ENCODE peak calls at places on chromosome 1, in nine cellular contexts. One of them, this sample, is unnamed.

GRCh38 chr1:186617860-186618780 is 62.1 kb downstream of the PTGS2 start:
- DNase-seq in cardiac muscle cell: peak
- DNase-seq in K562: no peak
- DNase-seq in GM12878: peak
- DNase-seq in choroid plexus epithelial cell: peak
- DNase-seq in BE2C: no peak
- DNase-seq in CD8-positive, alpha-beta T cell: peak
- DNase-seq in prostate gland: no peak
- DNase-seq in progenitor cell of endocrine pancreas: no peak
- DNase-seq in this sample: no peak

GRCh38 chr1:184296466-184297243 is 90.2 kb upstream of the C1orf21 start:
- DNase-seq in CD8-positive, alpha-beta T cell: no peak
- DNase-seq in choroid plexus epithelial cell: peak
- DNase-seq in K562: peak
- DNase-seq in prostate gland: peak
- DNase-seq in GM12878: no peak
- DNase-seq in cardiac muscle cell: peak
- DNase-seq in BE2C: peak
- DNase-seq in progenitor cell of endocrine pancreas: no peak
- DNase-seq in this sample: no peak

GRCh38 chr1:26344147-26344920 is 9.6 kb downstream of the CRYBG2 start:
- DNase-seq in BE2C: no peak
- DNase-seq in CD8-positive, alpha-beta T cell: no peak
- DNase-seq in choroid plexus epithelial cell: no peak
- DNase-seq in progenitor cell of endocrine pancreas: no peak
- DNase-seq in K562: no peak
- DNase-seq in cardiac muscle cell: no peak
- DNase-seq in prostate gland: no peak
- DNase-seq in GM12878: no peak
- DNase-seq in this sample: no peak

GRCh38 chr1:62784509-62785365 is 805 bp downstream of the ATG4C start:
- DNase-seq in K562: peak
- DNase-seq in GM12878: no peak
- DNase-seq in cardiac muscle cell: peak
- DNase-seq in choroid plexus epithelial cell: peak
- DNase-seq in progenitor cell of endocrine pancreas: no peak
- DNase-seq in BE2C: no peak
- DNase-seq in prostate gland: no peak
- DNase-seq in CD8-positive, alpha-beta T cell: no peak
- DNase-seq in this sample: no peak

GRCh38 chr1:6124746-6125365 is 55.3 kb downstream of the CHD5 start:
- DNase-seq in GM12878: no peak
- DNase-seq in BE2C: no peak
- DNase-seq in CD8-positive, alpha-beta T cell: no peak
- DNase-seq in prostate gland: no peak
- DNase-seq in choroid plexus epithelial cell: no peak
- DNase-seq in progenitor cell of endocrine pancreas: no peak
- DNase-seq in cardiac muscle cell: no peak
- DNase-seq in K562: no peak
- DNase-seq in this sample: no peak

GRCh38 chr1:38152351-38153082 is 105.9 kb upstream of the POU3F1 start:
- DNase-seq in K562: peak
- DNase-seq in CD8-positive, alpha-beta T cell: no peak
- DNase-seq in BE2C: peak
- DNase-seq in prostate gland: no peak
- DNase-seq in GM12878: peak
- DNase-seq in cardiac muscle cell: no peak
- DNase-seq in choroid plexus epithelial cell: no peak
- DNase-seq in progenitor cell of endocrine pancreas: no peak
- DNase-seq in this sample: no peak

GRCh38 chr1:24526940-24527542 is 24.4 kb downstream of the RCAN3 start:
- DNase-seq in cardiac muscle cell: peak
- DNase-seq in BE2C: no peak
- DNase-seq in K562: peak
- DNase-seq in progenitor cell of endocrine pancreas: no peak
- DNase-seq in GM12878: no peak
- DNase-seq in prostate gland: no peak
- DNase-seq in choroid plexus epithelial cell: peak
- DNase-seq in CD8-positive, alpha-beta T cell: no peak
- DNase-seq in this sample: peak

GRCh38 chr1:192739476-192740184 is 69.2 kb upstream of the RGS2 start:
- DNase-seq in GM12878: no peak
- DNase-seq in cardiac muscle cell: no peak
- DNase-seq in CD8-positive, alpha-beta T cell: no peak
- DNase-seq in K562: peak
- DNase-seq in prostate gland: no peak
- DNase-seq in progenitor cell of endocrine pancreas: no peak
- DNase-seq in BE2C: no peak
- DNase-seq in choroid plexus epithelial cell: no peak
- DNase-seq in this sample: no peak

GRCh38 chr1:217273866-217274265 is 357.0 kb downstream of the GPATCH2 start:
- DNase-seq in prostate gland: no peak
- DNase-seq in choroid plexus epithelial cell: peak
- DNase-seq in K562: no peak
- DNase-seq in progenitor cell of endocrine pancreas: no peak
- DNase-seq in CD8-positive, alpha-beta T cell: no peak
- DNase-seq in cardiac muscle cell: peak
- DNase-seq in GM12878: no peak
- DNase-seq in BE2C: no peak
- DNase-seq in this sample: no peak

GRCh38 chr1:904271-904950 is 19.3 kb upstream of the SAMD11 start:
- DNase-seq in choroid plexus epithelial cell: peak
- DNase-seq in prostate gland: peak
- DNase-seq in BE2C: peak
- DNase-seq in K562: peak
- DNase-seq in progenitor cell of endocrine pancreas: peak
- DNase-seq in GM12878: no peak
- DNase-seq in CD8-positive, alpha-beta T cell: peak
- DNase-seq in cardiac muscle cell: peak
- DNase-seq in this sample: peak

GRCh38 chr1:85605519-85606413 is 25.2 kb downstream of the CCN1 start:
- DNase-seq in cardiac muscle cell: no peak
- DNase-seq in progenitor cell of endocrine pancreas: no peak
- DNase-seq in choroid plexus epithelial cell: no peak
- DNase-seq in prostate gland: no peak
- DNase-seq in CD8-positive, alpha-beta T cell: no peak
- DNase-seq in K562: no peak
- DNase-seq in BE2C: no peak
- DNase-seq in GM12878: no peak
- DNase-seq in this sample: no peak

GRCh38 chr1:172326171-172326570 is 94.3 kb upstream of the C1orf105 start:
- DNase-seq in BE2C: no peak
- DNase-seq in prostate gland: no peak
- DNase-seq in progenitor cell of endocrine pancreas: no peak
- DNase-seq in CD8-positive, alpha-beta T cell: no peak
- DNase-seq in GM12878: no peak
- DNase-seq in choroid plexus epithelial cell: no peak
- DNase-seq in K562: no peak
- DNase-seq in cardiac muscle cell: no peak
- DNase-seq in this sample: no peak

GRCh38 chr1:161816201-161816600 is 50.1 kb downstream of the ATF6 start:
- DNase-seq in progenitor cell of endocrine pancreas: no peak
- DNase-seq in choroid plexus epithelial cell: peak
- DNase-seq in K562: no peak
- DNase-seq in CD8-positive, alpha-beta T cell: no peak
- DNase-seq in GM12878: no peak
- DNase-seq in prostate gland: no peak
- DNase-seq in cardiac muscle cell: peak
- DNase-seq in BE2C: peak
- DNase-seq in this sample: no peak

GRCh38 chr1:239566074-239566473 is 179.7 kb downstream of the CHRM3 start:
- DNase-seq in BE2C: peak
- DNase-seq in choroid plexus epithelial cell: no peak
- DNase-seq in GM12878: no peak
- DNase-seq in CD8-positive, alpha-beta T cell: no peak
- DNase-seq in K562: no peak
- DNase-seq in prostate gland: no peak
- DNase-seq in progenitor cell of endocrine pancreas: no peak
- DNase-seq in cardiac muscle cell: no peak
- DNase-seq in this sample: no peak

GRCh38 chr1:228669401-228669695 is 65.9 kb upstream of the RHOU start:
- DNase-seq in cardiac muscle cell: no peak
- DNase-seq in choroid plexus epithelial cell: no peak
- DNase-seq in prostate gland: no peak
- DNase-seq in BE2C: no peak
- DNase-seq in K562: no peak
- DNase-seq in progenitor cell of endocrine pancreas: no peak
- DNase-seq in CD8-positive, alpha-beta T cell: no peak
- DNase-seq in GM12878: no peak
- DNase-seq in this sample: no peak

GRCh38 chr1:30719406-30720270 is 3.7 kb downstream of the MATN1 start:
- DNase-seq in K562: peak
- DNase-seq in BE2C: no peak
- DNase-seq in choroid plexus epithelial cell: peak
- DNase-seq in CD8-positive, alpha-beta T cell: no peak
- DNase-seq in GM12878: peak
- DNase-seq in progenitor cell of endocrine pancreas: no peak
- DNase-seq in prostate gland: no peak
- DNase-seq in cardiac muscle cell: no peak
- DNase-seq in this sample: no peak

GRCh38 chr1:248906741-248907661 is 966 bp downstream of the PGBD2 start:
- DNase-seq in BE2C: no peak
- DNase-seq in GM12878: no peak
- DNase-seq in CD8-positive, alpha-beta T cell: no peak
- DNase-seq in progenitor cell of endocrine pancreas: no peak
- DNase-seq in K562: no peak
- DNase-seq in choroid plexus epithelial cell: peak
- DNase-seq in prostate gland: no peak
- DNase-seq in cardiac muscle cell: peak
- DNase-seq in this sample: no peak

GRCh38 chr1:53379662-53380002 is 51.8 kb upstream of the LRP8 start:
- DNase-seq in K562: no peak
- DNase-seq in prostate gland: no peak
- DNase-seq in CD8-positive, alpha-beta T cell: no peak
- DNase-seq in progenitor cell of endocrine pancreas: no peak
- DNase-seq in GM12878: no peak
- DNase-seq in BE2C: no peak
- DNase-seq in choroid plexus epithelial cell: no peak
- DNase-seq in cardiac muscle cell: peak
- DNase-seq in this sample: no peak

GRCh38 chr1:213927897-213928296 is 59.9 kb upstream of the PROX1 start:
- DNase-seq in GM12878: no peak
- DNase-seq in choroid plexus epithelial cell: no peak
- DNase-seq in cardiac muscle cell: no peak
- DNase-seq in CD8-positive, alpha-beta T cell: no peak
- DNase-seq in BE2C: no peak
- DNase-seq in K562: no peak
- DNase-seq in prostate gland: no peak
- DNase-seq in progenitor cell of endocrine pancreas: no peak
- DNase-seq in this sample: no peak

GRCh38 chr1:213934642-213935041 is 53.1 kb upstream of the PROX1 start:
- DNase-seq in BE2C: peak
- DNase-seq in cardiac muscle cell: peak
- DNase-seq in K562: no peak
- DNase-seq in GM12878: no peak
- DNase-seq in progenitor cell of endocrine pancreas: no peak
- DNase-seq in CD8-positive, alpha-beta T cell: no peak
- DNase-seq in choroid plexus epithelial cell: peak
- DNase-seq in prostate gland: peak
- DNase-seq in this sample: no peak

GRCh38 chr1:213936571-213936970 is 51.2 kb upstream of the PROX1 start:
- DNase-seq in progenitor cell of endocrine pancreas: no peak
- DNase-seq in cardiac muscle cell: no peak
- DNase-seq in prostate gland: no peak
- DNase-seq in choroid plexus epithelial cell: no peak
- DNase-seq in BE2C: no peak
- DNase-seq in CD8-positive, alpha-beta T cell: no peak
- DNase-seq in K562: no peak
- DNase-seq in GM12878: no peak
- DNase-seq in this sample: no peak

GRCh38 chr1:213931804-213932203 is 56.0 kb upstream of the PROX1 start:
- DNase-seq in progenitor cell of endocrine pancreas: no peak
- DNase-seq in cardiac muscle cell: no peak
- DNase-seq in K562: peak
- DNase-seq in choroid plexus epithelial cell: no peak
- DNase-seq in BE2C: peak
- DNase-seq in CD8-positive, alpha-beta T cell: no peak
- DNase-seq in prostate gland: no peak
- DNase-seq in GM12878: no peak
- DNase-seq in this sample: peak
- TF ChIP-seq CTCF in progenitor cell of endocrine pancreas: peak
- TF ChIP-seq CTCF in cardiac muscle cell: no peak
- TF ChIP-seq CTCF in K562: peak
- TF ChIP-seq CTCF in choroid plexus epithelial cell: no peak
- TF ChIP-seq CTCF in BE2C: peak
- TF ChIP-seq CTCF in CD8-positive, alpha-beta T cell: no peak
- TF ChIP-seq CTCF in prostate gland: no peak
- TF ChIP-seq CTCF in GM12878: no peak
- TF ChIP-seq CTCF in this sample: no peak

DNA sequence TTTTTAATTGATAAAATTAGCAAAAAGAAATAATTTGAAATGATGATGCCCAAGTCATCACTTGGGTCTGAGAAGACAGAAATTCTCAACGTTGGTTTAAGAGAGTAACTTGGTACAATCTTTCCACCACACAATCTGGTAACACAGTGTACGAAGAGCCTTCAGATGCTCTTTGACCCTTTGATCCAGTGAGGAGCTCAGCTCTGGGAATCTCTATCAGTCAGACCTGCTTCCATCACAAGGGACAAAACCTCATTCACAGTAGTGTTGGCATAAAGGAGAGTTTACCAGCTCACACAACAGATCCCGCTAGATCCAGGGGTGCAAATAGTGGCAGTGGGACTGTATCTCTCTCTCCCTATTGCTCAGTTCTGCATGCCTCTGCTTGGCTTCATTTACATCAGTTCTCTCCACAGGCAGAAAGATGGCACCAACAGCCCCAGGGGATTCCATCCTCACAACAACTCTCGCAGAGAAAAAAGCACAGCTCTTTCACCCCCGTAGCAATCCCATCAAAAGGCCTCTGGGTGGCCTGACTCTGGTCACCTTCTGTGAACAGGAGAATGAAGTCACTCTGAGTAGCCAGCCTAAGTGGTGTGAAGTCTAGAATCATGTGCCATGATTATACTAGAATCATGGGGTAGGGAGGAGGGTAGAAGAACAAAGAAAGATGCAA is 119.7 kb downstream of the ZNF281 start:
- DNase-seq in cardiac muscle cell: no peak
- DNase-seq in BE2C: peak
- DNase-seq in GM12878: no peak
- DNase-seq in progenitor cell of endocrine pancreas: no peak
- DNase-seq in CD8-positive, alpha-beta T cell: no peak
- DNase-seq in prostate gland: no peak
- DNase-seq in choroid plexus epithelial cell: peak
- DNase-seq in K562: peak
- DNase-seq in this sample: peak
- TF ChIP-seq CTCF in cardiac muscle cell: no peak
- TF ChIP-seq CTCF in BE2C: peak
- TF ChIP-seq CTCF in GM12878: no peak
- TF ChIP-seq CTCF in progenitor cell of endocrine pancreas: peak
- TF ChIP-seq CTCF in CD8-positive, alpha-beta T cell: no peak
- TF ChIP-seq CTCF in prostate gland: no peak
- TF ChIP-seq CTCF in choroid plexus epithelial cell: peak
- TF ChIP-seq CTCF in K562: peak
- TF ChIP-seq CTCF in this sample: peak

GRCh38 chr1:151292207-151293030 is 10.3 kb downstream of the ZNF687 start:
- DNase-seq in BE2C: no peak
- DNase-seq in prostate gland: no peak
- DNase-seq in progenitor cell of endocrine pancreas: no peak
- DNase-seq in K562: no peak
- DNase-seq in choroid plexus epithelial cell: no peak
- DNase-seq in GM12878: no peak
- DNase-seq in cardiac muscle cell: no peak
- DNase-seq in CD8-positive, alpha-beta T cell: no peak
- DNase-seq in this sample: no peak
- TF ChIP-seq CTCF in BE2C: no peak
- TF ChIP-seq CTCF in prostate gland: no peak
- TF ChIP-seq CTCF in progenitor cell of endocrine pancreas: peak
- TF ChIP-seq CTCF in K562: peak
- TF ChIP-seq CTCF in choroid plexus epithelial cell: peak
- TF ChIP-seq CTCF in GM12878: no peak
- TF ChIP-seq CTCF in cardiac muscle cell: peak
- TF ChIP-seq CTCF in CD8-positive, alpha-beta T cell: no peak
- TF ChIP-seq CTCF in this sample: peak

GRCh38 chr1:200510228-200510623 is 100.4 kb upstream of the ZNF281 start:
- DNase-seq in choroid plexus epithelial cell: peak
- DNase-seq in CD8-positive, alpha-beta T cell: peak
- DNase-seq in BE2C: peak
- DNase-seq in GM12878: peak
- DNase-seq in K562: peak
- DNase-seq in prostate gland: peak
- DNase-seq in progenitor cell of endocrine pancreas: peak
- DNase-seq in cardiac muscle cell: peak
- DNase-seq in this sample: peak
- TF ChIP-seq CTCF in choroid plexus epithelial cell: peak
- TF ChIP-seq CTCF in CD8-positive, alpha-beta T cell: peak
- TF ChIP-seq CTCF in BE2C: peak
- TF ChIP-seq CTCF in GM12878: peak
- TF ChIP-seq CTCF in K562: peak
- TF ChIP-seq CTCF in prostate gland: peak
- TF ChIP-seq CTCF in progenitor cell of endocrine pancreas: peak
- TF ChIP-seq CTCF in cardiac muscle cell: peak
- TF ChIP-seq CTCF in this sample: peak

This sample was measured in endothelial cell.